ENCODE peak calls at places on chromosomes 4 and X, in ten cellular contexts. T, P, E, M, Q, F, K, L, J and B are unnamed samples.

GRCh38 chr4:79027656-79028055 is 88.4 kb upstream of the PAQR3 start:
- DNase-seq in T (no peak), P (no peak), E (no peak), M (no peak), Q (no peak), F (no peak), K (no peak), L (no peak), J (no peak), B (no peak)

GRCh38 chrX:135327299-135327698 is 18.0 kb downstream of the ETDC start:
- DNase-seq in T (no peak), P (no peak), E (peak), M (no peak), Q (no peak), F (peak), K (peak), L (no peak), J (peak), B (peak)

GRCh38 chr4:21768349-21769310 is 179.9 kb downstream of the KCNIP4 start:
- DNase-seq in T (no peak), P (no peak), E (peak), M (no peak), Q (peak), F (peak), K (peak), L (no peak), J (no peak), B (peak)

GRCh38 chr4:56575820-56576429 is 70.3 kb downstream of the ARL9 start:
- DNase-seq in T (no peak), P (no peak), E (peak), M (no peak), Q (peak), F (peak), K (peak), L (no peak), J (peak), B (peak)

GRCh38 chr4:87100093-87100634 is 120.3 kb downstream of the KLHL8 start:
- DNase-seq in T (no peak), P (no peak), E (peak), M (no peak), Q (no peak), F (no peak), K (no peak), L (no peak), J (no peak), B (no peak)

GRCh38 chr4:78938474-78938867 is 767 bp downstream of the PAQR3 start:
- DNase-seq in T (peak), P (no peak), E (peak), M (no peak), Q (no peak), F (no peak), K (no peak), L (no peak), J (no peak), B (peak)

GRCh38 chrX:23386726-23387125 is 52.1 kb downstream of the PTCHD1 start:
- DNase-seq in T (no peak), P (no peak), E (no peak), M (no peak), Q (no peak), F (no peak), K (no peak), L (no peak), J (no peak), B (no peak)

GRCh38 chr4:156837625-156838345 is 133.8 kb downstream of the PDGFC start:
- DNase-seq in T (no peak), P (no peak), E (no peak), M (no peak), Q (no peak), F (no peak), K (no peak), L (no peak), J (no peak), B (peak)

GRCh38 chr4:20572976-20573375 is 127.3 kb upstream of the PACRGL start:
- DNase-seq in T (no peak), P (no peak), E (no peak), M (no peak), Q (no peak), F (no peak), K (no peak), L (no peak), J (no peak), B (no peak)

GRCh38 chrX:5113128-5113527 is 1115.5 kb downstream of the NLGN4X start:
- DNase-seq in T (no peak), P (no peak), E (no peak), M (no peak), Q (peak), F (no peak), K (peak), L (no peak), J (no peak), B (peak)

GRCh38 chr4:10728016-10728415 is 43.4 kb upstream of the CLNK start:
- DNase-seq in T (no peak), P (no peak), E (no peak), M (no peak), Q (no peak), F (no peak), K (no peak), L (no peak), J (no peak), B (no peak)

GRCh38 chr4:122894802-122895201 is 27.6 kb downstream of the NUDT6 start:
- DNase-seq in T (no peak), P (no peak), E (no peak), M (no peak), Q (no peak), F (no peak), K (no peak), L (no peak), J (no peak), B (no peak)

GRCh38 chrX:111410451-111410850 is 1.5 kb downstream of the DCX start:
- DNase-seq in T (no peak), P (no peak), E (no peak), M (no peak), Q (no peak), F (no peak), K (no peak), L (no peak), J (no peak), B (no peak)

GRCh38 chr4:8167815-8168214 is 9.2 kb upstream of the ABLIM2 start:
- DNase-seq in T (no peak), P (no peak), E (no peak), M (no peak), Q (no peak), F (no peak), K (no peak), L (no peak), J (no peak), B (no peak)

GRCh38 chr4:141127884-141128283 is 5.4 kb downstream of the RNF150 start:
- DNase-seq in T (no peak), P (no peak), E (no peak), M (no peak), Q (no peak), F (no peak), K (no peak), L (no peak), J (no peak), B (no peak)

GRCh38 chr4:109821186-109821585 is 5.6 kb downstream of the GAR1 start:
- DNase-seq in T (no peak), P (no peak), E (no peak), M (no peak), Q (no peak), F (no peak), K (no peak), L (no peak), J (no peak), B (no peak)

GRCh38 chrX:78945186-78945912 is at the start of gene P2RY10:
- DNase-seq in T (no peak), P (no peak), E (no peak), M (no peak), Q (peak), F (no peak), K (no peak), L (peak), J (no peak), B (no peak)

GRCh38 chrX:133185119-133185518 is 33.0 kb downstream of the TFDP3 start:
- DNase-seq in T (no peak), P (no peak), E (no peak), M (no peak), Q (no peak), F (no peak), K (no peak), L (no peak), J (no peak), B (no peak)

GRCh38 chr4:2125831-2126230 is 66.7 kb downstream of the NAT8L start:
- DNase-seq in T (no peak), P (no peak), E (no peak), M (no peak), Q (no peak), F (no peak), K (no peak), L (no peak), J (no peak), B (no peak)

GRCh38 chrX:18885317-18886004 is 98.5 kb downstream of the PHKA2 start:
- DNase-seq in T (no peak), P (no peak), E (no peak), M (no peak), Q (no peak), F (no peak), K (peak), L (no peak), J (no peak), B (peak)

GRCh38 chr4:31545330-31545729 is 825.2 kb downstream of the PCDH7 start:
- DNase-seq in T (no peak), P (no peak), E (no peak), M (no peak), Q (no peak), F (no peak), K (no peak), L (no peak), J (no peak), B (no peak)

GRCh38 chr4:124980276-124980752 is 267.8 kb upstream of the ANKRD50 start:
- DNase-seq in T (no peak), P (no peak), E (no peak), M (no peak), Q (no peak), F (peak), K (peak), L (no peak), J (peak), B (peak)

GRCh38 chrX:39974228-39974627 is 123.5 kb downstream of the BCOR start:
- DNase-seq in T (no peak), P (no peak), E (no peak), M (no peak), Q (no peak), F (no peak), K (no peak), L (no peak), J (no peak), B (no peak)

GRCh38 chr4:119020158-119020557 is 115.5 kb upstream of the MYOZ2 start:
- DNase-seq in T (no peak), P (no peak), E (no peak), M (no peak), Q (no peak), F (peak), K (no peak), L (no peak), J (no peak), B (no peak)

GRCh38 chr4:37770016-37770415 is 56.5 kb upstream of the PGM2 start:
- DNase-seq in T (no peak), P (no peak), E (no peak), M (no peak), Q (no peak), F (peak), K (no peak), L (no peak), J (no peak), B (peak)

GRCh38 chr4:14386196-14386595 is 616.1 kb upstream of the CPEB2 start:
- DNase-seq in T (no peak), P (no peak), E (no peak), M (no peak), Q (no peak), F (no peak), K (no peak), L (no peak), J (no peak), B (no peak)

GRCh38 chr4:40991908-40992307 is 222.4 kb downstream of the APBB2 start:
- DNase-seq in T (no peak), P (no peak), E (no peak), M (no peak), Q (peak), F (no peak), K (no peak), L (no peak), J (no peak), B (peak)

GRCh38 chr4:47701286-47701685 is 136.6 kb downstream of the CORIN start:
- DNase-seq in T (no peak), P (no peak), E (no peak), M (no peak), Q (no peak), F (no peak), K (no peak), L (no peak), J (no peak), B (no peak)